ENCODE peak calls at places on chromosomes 4 and X, in four cellular contexts. U is BE2C, H is cardiac muscle cell, Z is adrenal gland. F is an unnamed sample.

GRCh38 chr4:123477804-123478209 is 81.2 kb downstream of the SPRY1 start:
- DNase-seq in U (no peak), H (no peak), Z (peak), F (peak)

GRCh38 chrX:56728321-56728720 is 722 bp upstream of the NBDY start:
- DNase-seq in U (no peak), H (peak), Z (no peak), F (no peak)

GRCh38 chr4:169342906-169343560 is 72.3 kb upstream of the SH3RF1 start:
- DNase-seq in U (no peak), H (no peak), Z (no peak), F (no peak)

GRCh38 chr4:151238477-151238876 is 38.5 kb upstream of the PRSS48 start:
- DNase-seq in U (no peak), H (no peak), Z (no peak), F (no peak)

GRCh38 chr4:64399313-64400109 is 9.7 kb downstream of the TECRL start:
- DNase-seq in U (no peak), H (no peak), Z (no peak), F (no peak)

GRCh38 chr4:47065099-47065498 is 33.7 kb downstream of the GABRB1 start:
- DNase-seq in U (no peak), H (no peak), Z (no peak), F (no peak)

GRCh38 chr4:123430031-123430430 is 33.4 kb downstream of the SPRY1 start:
- DNase-seq in U (no peak), H (no peak), Z (no peak), F (no peak)

GRCh38 chr4:121070696-121071639 is 1.4 kb downstream of the NDNF start:
- DNase-seq in U (peak), H (peak), Z (no peak), F (peak)

GRCh38 chrX:80306007-80306406 is 114.2 kb upstream of the TENT5D start:
- DNase-seq in U (no peak), H (no peak), Z (no peak), F (no peak)

GRCh38 chrX:10676239-10676971 is 56.0 kb upstream of the MID1 start:
- DNase-seq in U (no peak), H (no peak), Z (no peak), F (no peak)

GRCh38 chrX:121122332-121122731 is 74.9 kb downstream of the GLUD2 start:
- DNase-seq in U (no peak), H (no peak), Z (no peak), F (no peak)

GRCh38 chr4:104763554-104764210 is 269.0 kb upstream of the CXXC4 start:
- DNase-seq in U (no peak), H (no peak), Z (no peak), F (no peak)

GRCh38 chr4:122045533-122045932 is 93.7 kb upstream of the TRPC3 start:
- DNase-seq in U (peak), H (peak), Z (peak), F (no peak)

GRCh38 chrX:133698298-133698697 is 283.0 kb upstream of the GPC4 start:
- DNase-seq in U (no peak), H (peak), Z (no peak), F (no peak)

GRCh38 chrX:41781500-41781899 is 57.5 kb downstream of the GPR82 start:
- DNase-seq in U (peak), H (peak), Z (no peak), F (no peak)

GRCh38 chr4:83139514-83140156 is 25.1 kb upstream of the PLAC8 start:
- DNase-seq in U (no peak), H (no peak), Z (no peak), F (no peak)

GRCh38 chr4:66911898-66912297 is 633.4 kb downstream of the CENPC start:
- DNase-seq in U (no peak), H (no peak), Z (no peak), F (no peak)

GRCh38 chr4:110904435-110905050 is 281.7 kb upstream of the PITX2 start:
- DNase-seq in U (no peak), H (no peak), Z (no peak), F (no peak)

GRCh38 chr4:80202784-80203553 is 5.7 kb downstream of the PRDM8 start:
- DNase-seq in U (no peak), H (peak), Z (no peak), F (no peak)

GRCh38 chr4:15938182-15938581 is 358 bp downstream of the FGFBP1 start:
- DNase-seq in U (no peak), H (no peak), Z (no peak), F (no peak)

GRCh38 chr4:93157984-93158383 is 670.6 kb upstream of the ATOH1 start:
- DNase-seq in U (no peak), H (peak), Z (no peak), F (no peak)

GRCh38 chr4:183098723-183099536 is at the start of gene WWC2:
- DNase-seq in U (peak), H (peak), Z (peak), F (peak)

GRCh38 chrX:96563663-96564062 is 121.0 kb upstream of the DIAPH2 start:
- DNase-seq in U (no peak), H (no peak), Z (no peak), F (no peak)

GRCh38 chr4:77145806-77146425 is 11.1 kb upstream of the CCNG2 start:
- DNase-seq in U (no peak), H (no peak), Z (no peak), F (no peak)

GRCh38 chrX:50762578-50762977 is 51.4 kb downstream of the SHROOM4 start:
- DNase-seq in U (no peak), H (no peak), Z (no peak), F (no peak)

GRCh38 chrX:25013593-25014365 is 2.0 kb downstream of the ARX start:
- DNase-seq in U (no peak), H (no peak), Z (no peak), F (no peak)

GRCh38 chrX:132651411-132652086 is 162.7 kb upstream of the MBNL3 start:
- DNase-seq in U (no peak), H (no peak), Z (no peak), F (no peak)

GRCh38 chr4:72971572-72971971 is 97.9 kb downstream of the COX18 start:
- DNase-seq in U (no peak), H (no peak), Z (no peak), F (no peak)

GRCh38 chr4:145703850-145704528 is 24.0 kb downstream of the C4orf51 start:
- DNase-seq in U (no peak), H (no peak), Z (no peak), F (no peak)

GRCh38 chr4:186501554-186501953 is 53.8 kb downstream of the MTNR1A start:
- DNase-seq in U (no peak), H (no peak), Z (no peak), F (no peak)

GRCh38 chr4:13007802-13008201 is 476.3 kb downstream of the RAB28 start:
- DNase-seq in U (no peak), H (no peak), Z (no peak), F (no peak)

GRCh38 chr4:120007171-120007894 is 59.3 kb downstream of the MAD2L1 start:
- DNase-seq in U (no peak), H (no peak), Z (no peak), F (no peak)

GRCh38 chr4:183602444-183603102 is 56.4 kb downstream of the RWDD4 start:
- DNase-seq in U (no peak), H (no peak), Z (no peak), F (no peak)

GRCh38 chr4:149409186-149410056 is 406.2 kb downstream of the IQCM start:
- DNase-seq in U (no peak), H (no peak), Z (peak), F (peak)

GRCh38 chr4:176924238-176924637 is 131.5 kb upstream of the VEGFC start:
- DNase-seq in U (no peak), H (no peak), Z (no peak), F (no peak)

GRCh38 chr4:44320833-44321232 is 127.8 kb downstream of the KCTD8 start:
- DNase-seq in U (no peak), H (no peak), Z (no peak), F (no peak)

GRCh38 chr4:98631506-98631905 is 26.9 kb downstream of the TSPAN5 start:
- DNase-seq in U (no peak), H (no peak), Z (no peak), F (no peak)

GRCh38 chr4:1898007-1898406 is 26.8 kb downstream of the NSD2 start:
- DNase-seq in U (no peak), H (no peak), Z (no peak), F (no peak)

GRCh38 chr4:139279723-139280620 is at the start of gene MGARP:
- DNase-seq in U (peak), H (peak), Z (peak), F (peak)

GRCh38 chr4:139278956-139279722 is 886 bp downstream of the MGARP start:
- DNase-seq in U (no peak), H (no peak), Z (no peak), F (no peak)

GRCh38 chr4:139278450-139278849 is 1.6 kb downstream of the MGARP start:
- DNase-seq in U (no peak), H (no peak), Z (peak), F (no peak)

GRCh38 chr4:139282375-139283075 is 2.5 kb upstream of the MGARP start:
- DNase-seq in U (no peak), H (no peak), Z (no peak), F (no peak)

DNA sequence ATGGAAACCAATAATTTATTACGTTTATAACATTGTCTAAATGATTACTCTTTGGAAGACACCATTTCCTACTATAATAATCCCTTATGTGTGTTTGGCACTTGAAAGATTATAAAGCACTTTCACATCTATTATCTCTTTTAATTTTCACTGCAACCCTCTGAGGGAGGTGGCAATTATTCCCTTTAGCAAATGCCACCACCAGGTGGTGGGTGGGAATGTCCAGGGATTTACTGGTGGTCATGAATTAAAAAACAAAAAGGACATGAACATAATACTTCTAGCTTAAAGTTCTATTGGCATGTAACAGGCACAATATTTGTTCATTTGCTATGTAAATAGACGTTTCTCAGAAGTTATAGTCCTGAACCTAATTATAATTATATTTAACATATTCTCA is 1.2 kb upstream of the MGARP start:
- DNase-seq in U (no peak), H (no peak), Z (no peak), F (no peak)
- TF ChIP-seq CTCF in U (peak), H (no peak), Z (no peak), F (peak)

GRCh38 chr4:10186228-10187214 is 69.9 kb upstream of the WDR1 start:
- DNase-seq in U (no peak), H (peak), Z (no peak), F (no peak)
- TF ChIP-seq CTCF in U (no peak), H (peak), Z (no peak), F (no peak)

DNA sequence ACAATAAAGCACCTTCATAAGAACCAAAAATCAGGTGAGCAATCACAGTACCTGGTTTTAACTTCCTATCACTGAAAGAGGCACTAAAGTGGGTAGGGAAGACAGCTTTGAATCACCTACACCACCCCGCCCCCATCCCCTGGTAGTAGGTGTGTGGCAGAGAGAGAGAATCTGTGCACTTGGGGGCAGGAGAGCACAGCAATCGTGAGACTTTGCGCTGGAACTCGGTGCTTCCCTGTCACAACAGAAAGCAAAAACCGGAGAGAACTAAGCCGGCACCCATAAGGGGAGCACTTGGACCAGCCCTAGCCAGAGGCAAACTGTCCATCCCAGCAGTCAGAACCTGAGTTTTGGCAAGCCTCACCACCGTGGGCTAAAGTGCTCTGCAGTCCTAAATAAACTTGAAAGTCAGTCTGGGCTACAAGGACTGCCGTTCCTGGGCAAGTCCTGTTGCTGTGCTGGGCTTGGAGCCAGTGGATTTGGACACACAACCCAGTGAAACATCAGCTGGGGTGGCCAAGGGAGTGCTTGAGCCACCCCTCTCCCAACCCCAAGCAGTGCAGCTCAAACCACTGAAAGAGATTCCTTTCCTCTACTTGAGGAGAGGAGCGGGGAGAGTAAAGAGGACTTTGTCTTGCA is 32.1 kb downstream of the NDUFB11 start:
- DNase-seq in U (no peak), H (no peak), Z (peak), F (no peak)
- TF ChIP-seq CTCF in U (no peak), H (no peak), Z (no peak), F (no peak)

GRCh38 chrX:155938132-155938531 is 57.0 kb downstream of the VAMP7 start:
- DNase-seq in U (no peak), H (no peak), Z (no peak), F (no peak)
- TF ChIP-seq CTCF in U (no peak), H (no peak), Z (no peak), F (no peak)

F was measured in heart left ventricle.